ENCODE peak calls at places on chromosomes 12 and 14, in eight cellular contexts. X is dorsolateral prefrontal cortex, F is AG09309, I is stomach, W is fibroblast of pulmonary artery, U is RWPE2, P is NT2/D1, E is BJ. Z is an unnamed sample.

GRCh38 chr12:68803948-68804653 is 3.9 kb upstream of the MDM2 start:
- DNase-seq in X (no peak), E (no peak), P (no peak), F (no peak), W (no peak), U (no peak), I (no peak), Z (no peak)

GRCh38 chr12:64255249-64255648 is 33.2 kb upstream of the KICS2 start:
- DNase-seq in P (no peak), X (no peak), F (no peak), U (no peak), E (no peak), I (no peak), W (no peak), Z (no peak)

GRCh38 chr12:41709463-41710285 is 435.0 kb downstream of the GXYLT1 start:
- DNase-seq in F (no peak), U (no peak), I (no peak), X (no peak), E (no peak), W (no peak), P (no peak), Z (no peak)

GRCh38 chr14:85252011-85252410 is 277.9 kb upstream of the FLRT2 start:
- DNase-seq in I (no peak), F (peak), E (no peak), W (peak), U (no peak), P (no peak), X (no peak), Z (peak)

GRCh38 chr14:95935228-95935822 is 58.7 kb downstream of the TUNAR start:
- DNase-seq in F (no peak), I (no peak), X (no peak), E (no peak), W (peak), U (no peak), P (no peak), Z (peak)

GRCh38 chr14:94542111-94542810 is 19.0 kb upstream of the SERPINA4 start:
- DNase-seq in F (peak), P (no peak), I (no peak), W (peak), X (no peak), U (no peak), E (no peak), Z (peak)

GRCh38 chr12:49959570-49960473 is 1.9 kb upstream of the AQP5 start:
- DNase-seq in X (no peak), U (peak), P (peak), E (no peak), F (no peak), W (peak), I (peak), Z (no peak)

GRCh38 chr14:64074961-64075619 is 219.1 kb downstream of the ESR2 start:
- DNase-seq in I (no peak), E (peak), X (no peak), P (no peak), W (peak), U (no peak), F (no peak), Z (peak)

GRCh38 chr14:64971890-64972785 is at the start of gene RAB15:
- DNase-seq in W (no peak), F (no peak), U (no peak), X (no peak), E (no peak), P (no peak), I (peak), Z (peak)

GRCh38 chr12:50246873-50247612 is 36.3 kb downstream of the LIMA1 start:
- DNase-seq in P (no peak), U (peak), I (peak), F (peak), E (peak), W (peak), X (no peak), Z (peak)

GRCh38 chr12:34400423-34400881 is 378.2 kb downstream of the ALG10 start:
- DNase-seq in X (peak), F (no peak), W (no peak), I (peak), P (no peak), U (peak), E (no peak), Z (no peak)

GRCh38 chr12:28026701-28027100 is 54.2 kb upstream of the PTHLH start:
- DNase-seq in F (no peak), X (no peak), U (no peak), I (no peak), P (no peak), W (no peak), E (no peak), Z (no peak)

GRCh38 chr12:112018571-112019237 is 5.5 kb downstream of the ERP29 start:
- DNase-seq in P (no peak), X (no peak), W (peak), I (no peak), U (no peak), E (no peak), F (peak), Z (peak)

GRCh38 chr14:62694075-62694474 is 351.2 kb downstream of the KCNH5 start:
- DNase-seq in E (no peak), W (peak), I (no peak), P (no peak), U (peak), F (no peak), X (no peak), Z (peak)

GRCh38 chr12:57087689-57088441 is 1.0 kb upstream of the NAB2 start:
- DNase-seq in X (no peak), P (no peak), F (peak), W (peak), E (peak), U (peak), I (peak), Z (peak)

GRCh38 chr14:30874120-30874998 is at the start of gene COCH:
- DNase-seq in P (no peak), X (no peak), I (peak), E (no peak), F (no peak), W (no peak), U (no peak), Z (no peak)

GRCh38 chr14:73610692-73611091 is 1.6 kb upstream of the ACOT6 start:
- DNase-seq in P (no peak), I (no peak), U (no peak), F (no peak), X (no peak), W (peak), E (no peak), Z (peak)

GRCh38 chr12:74280156-74280655 is 257.4 kb upstream of the ATXN7L3B start:
- DNase-seq in U (no peak), X (no peak), E (no peak), P (no peak), W (no peak), F (no peak), I (no peak), Z (no peak)

GRCh38 chr14:93941293-93941910 is 14.3 kb downstream of the FAM181A start:
- DNase-seq in E (peak), U (no peak), P (no peak), I (no peak), X (no peak), W (peak), F (peak), Z (peak)

GRCh38 chr12:105706973-105707334 is 376.5 kb downstream of the C12orf75 start:
- DNase-seq in P (no peak), U (no peak), E (no peak), X (no peak), W (no peak), I (no peak), F (no peak), Z (no peak)

GRCh38 chr12:51631591-51631990 is 40.6 kb downstream of the SCN8A start:
- DNase-seq in I (no peak), E (no peak), U (no peak), F (no peak), W (peak), X (no peak), P (no peak), Z (peak)

GRCh38 chr12:124008629-124009028 is 35.6 kb downstream of the ZNF664 start:
- DNase-seq in X (no peak), W (no peak), P (no peak), F (no peak), U (no peak), E (no peak), I (no peak), Z (no peak)

GRCh38 chr12:26787125-26787495 is 45.9 kb downstream of the ITPR2 start:
- DNase-seq in F (no peak), U (no peak), I (no peak), W (peak), X (no peak), E (peak), P (peak), Z (peak)

GRCh38 chr14:85175556-85175955 is 354.4 kb upstream of the FLRT2 start:
- DNase-seq in E (no peak), I (no peak), W (peak), F (peak), X (no peak), P (no peak), U (no peak), Z (peak)

GRCh38 chr12:89309452-89309802 is 42.9 kb downstream of the DUSP6 start:
- DNase-seq in X (no peak), I (no peak), E (no peak), W (no peak), P (no peak), U (no peak), F (no peak), Z (no peak)

GRCh38 chr12:78018146-78018910 is 187.6 kb downstream of the NAV3 start:
- DNase-seq in I (no peak), X (no peak), U (no peak), P (no peak), W (peak), F (no peak), E (no peak), Z (no peak)

GRCh38 chr14:70436867-70437266 is 15.1 kb upstream of the ADAM21 start:
- DNase-seq in P (no peak), U (no peak), W (no peak), I (no peak), E (no peak), F (no peak), X (no peak), Z (no peak)

GRCh38 chr12:57772429-57773322 is at the start of gene EEF1AKMT3:
- DNase-seq in I (peak), U (peak), P (no peak), F (no peak), E (no peak), W (peak), X (no peak), Z (peak)

GRCh38 chr12:113099764-113100163 is 35.8 kb downstream of the RASAL1 start:
- DNase-seq in F (no peak), W (no peak), E (no peak), U (no peak), X (no peak), P (no peak), I (no peak), Z (no peak)

GRCh38 chr12:131902332-131903241 is 8.2 kb downstream of the ULK1 start:
- DNase-seq in X (no peak), U (no peak), I (no peak), E (no peak), P (no peak), W (no peak), F (no peak), Z (no peak)

GRCh38 chr14:99599440-99599839 is 4.6 kb downstream of the CCDC85C start:
- DNase-seq in U (no peak), X (no peak), W (no peak), I (no peak), F (no peak), P (no peak), E (no peak), Z (no peak)

GRCh38 chr14:99600232-99600888 is 3.6 kb downstream of the CCDC85C start:
- DNase-seq in U (no peak), W (no peak), P (no peak), I (no peak), E (no peak), F (no peak), X (no peak), Z (no peak)

GRCh38 chr14:99602788-99603415 is 1.1 kb downstream of the CCDC85C start:
- DNase-seq in F (no peak), X (no peak), P (no peak), I (no peak), W (no peak), U (no peak), E (no peak), Z (no peak)

GRCh38 chr14:99602054-99602787 is 1.8 kb downstream of the CCDC85C start:
- DNase-seq in I (peak), P (no peak), W (no peak), F (no peak), U (no peak), X (no peak), E (no peak), Z (no peak)

DNA sequence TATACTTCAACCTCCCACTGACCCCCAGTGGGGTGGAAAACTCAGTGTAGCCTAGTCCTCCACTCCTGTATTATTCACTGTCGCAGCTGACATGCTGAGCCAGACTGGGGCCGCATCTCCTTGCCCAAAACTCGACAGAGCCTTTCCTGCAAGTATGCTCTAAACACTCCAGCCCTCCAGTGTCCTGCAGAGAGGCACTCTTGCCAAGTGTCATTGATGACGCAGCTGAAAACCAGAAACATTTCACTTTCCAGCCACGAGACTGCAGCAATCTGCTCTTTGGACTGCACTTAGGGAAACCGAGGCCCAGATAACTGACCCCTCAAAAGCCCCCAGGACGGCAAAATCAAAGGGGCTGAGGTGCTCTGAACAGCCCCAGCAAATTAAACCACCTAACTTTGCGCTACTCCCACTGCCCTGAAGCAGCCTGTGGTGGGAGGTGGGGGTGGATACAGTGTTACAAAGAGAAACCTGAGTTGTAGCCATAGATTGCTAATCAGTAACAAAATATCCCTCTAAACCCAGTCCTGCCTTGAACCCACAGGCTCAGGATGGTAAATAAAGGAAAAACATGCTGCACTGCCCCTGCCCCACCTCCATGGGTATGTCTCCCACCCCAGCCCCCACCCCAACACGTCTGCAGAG is 2.6 kb downstream of the CCDC85C start:
- DNase-seq in X (no peak), W (no peak), I (no peak), U (no peak), E (no peak), F (no peak), P (no peak), Z (peak)
- H3K4me3 ChIP-seq in X (peak), W (no peak), I (peak), U (peak), E (peak), F (peak), P (peak), Z (no peak)

GRCh38 chr12:118357327-118358007 is 15.2 kb downstream of the TAOK3 start:
- DNase-seq in F (no peak), W (peak), I (no peak), X (no peak), U (no peak), P (no peak), E (no peak), Z (peak)

GRCh38 chr12:118356809-118357326 is 15.8 kb downstream of the TAOK3 start:
- DNase-seq in W (peak), I (no peak), F (peak), U (no peak), P (no peak), X (no peak), E (peak), Z (peak)

GRCh38 chr12:118358607-118359540 is 13.8 kb downstream of the TAOK3 start:
- DNase-seq in F (no peak), E (no peak), P (no peak), W (no peak), X (no peak), I (no peak), U (no peak), Z (no peak)

GRCh38 chr12:118359541-118359915 is 13.2 kb downstream of the TAOK3 start:
- DNase-seq in X (no peak), W (no peak), U (no peak), P (no peak), I (no peak), F (no peak), E (no peak), Z (no peak)

DNA sequence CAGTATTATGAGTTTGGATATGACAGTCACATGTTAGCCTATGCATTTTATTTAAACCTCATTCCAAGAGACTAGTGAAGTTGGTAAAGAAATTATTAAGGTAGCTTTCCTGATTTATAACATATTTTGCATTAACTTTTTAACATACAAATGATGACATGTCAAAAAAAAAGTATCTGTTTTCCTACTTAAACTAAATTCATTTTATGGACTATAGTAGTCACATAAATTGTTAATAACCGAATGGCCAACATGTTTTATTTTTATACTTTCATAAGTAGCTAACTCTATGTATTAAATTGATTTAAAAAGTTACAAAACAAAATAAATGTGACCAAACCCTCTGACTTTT is 14.7 kb downstream of the TAOK3 start:
- DNase-seq in X (no peak), E (no peak), I (no peak), P (no peak), U (no peak), W (no peak), F (no peak), Z (no peak)
- H3K4me3 ChIP-seq in X (no peak), E (no peak), I (no peak), P (no peak), U (no peak), W (no peak), F (no peak), Z (no peak)

GRCh38 chr12:38204831-38205230 is 111.7 kb upstream of the ALG10B start:
- DNase-seq in U (no peak), I (no peak), X (no peak), P (no peak), E (no peak), W (no peak), F (no peak), Z (no peak)

GRCh38 chr12:38201461-38202276 is 114.9 kb upstream of the ALG10B start:
- DNase-seq in I (no peak), U (no peak), P (no peak), F (no peak), E (no peak), X (no peak), W (no peak), Z (no peak)
- H3K4me3 ChIP-seq in I (no peak), U (no peak), P (no peak), F (no peak), E (no peak), X (no peak), W (no peak), Z (no peak)

GRCh38 chr14:32428149-32428548 is 99.1 kb downstream of the AKAP6 start:
- DNase-seq in P (no peak), E (no peak), F (no peak), U (no peak), X (no peak), W (no peak), I (no peak), Z (no peak)
- H3K4me3 ChIP-seq in P (no peak), E (no peak), F (no peak), U (no peak), X (no peak), W (no peak), I (peak), Z (no peak)

GRCh38 chr14:103149351-103149750 is 26.1 kb downstream of the TNFAIP2 start:
- DNase-seq in I (no peak), U (no peak), P (no peak), E (no peak), X (no peak), F (no peak), W (no peak), Z (no peak)

GRCh38 chr14:103155013-103155412 is 31.8 kb downstream of the TNFAIP2 start:
- DNase-seq in U (no peak), W (no peak), P (no peak), F (no peak), E (no peak), X (no peak), I (peak), Z (peak)

GRCh38 chr14:103151270-103151933 is 28.1 kb downstream of the TNFAIP2 start:
- DNase-seq in U (no peak), F (no peak), W (no peak), X (no peak), I (no peak), P (no peak), E (no peak), Z (no peak)

GRCh38 chr14:103146141-103146709 is 23.0 kb downstream of the TNFAIP2 start:
- DNase-seq in W (no peak), E (no peak), X (no peak), P (no peak), I (no peak), F (no peak), U (no peak), Z (no peak)

GRCh38 chr14:103149847-103150246 is 26.6 kb downstream of the TNFAIP2 start:
- DNase-seq in E (no peak), U (no peak), F (no peak), X (no peak), P (no peak), W (no peak), I (no peak), Z (no peak)
- H3K4me3 ChIP-seq in E (no peak), U (no peak), F (no peak), X (no peak), P (no peak), W (no peak), I (no peak), Z (no peak)

Z was measured in fibroblast of mammary gland.